ENCODE peak calls at places on chromosomes 6 and 20, in ten cellular contexts. W is ovary; H is CD8-positive, alpha-beta memory T cell; G is iPS DF 6.9; I is tibial artery; F is heart left ventricle; Q is Panc1; P is hepatocyte; C is CD8-positive, alpha-beta T cell; R is right lobe of liver. X is an unnamed sample. For H3K36me3 and H3K27me3, the result is how much of the 10 kb centered on the place peaks cover.

GRCh38 chr20:58622671-58623578 is 28.2 kb upstream of the STX16 start:
- DNase-seq in R (no peak), P (no peak), W (no peak), I (no peak), C (no peak), H (no peak), F (peak), G (no peak), Q (no peak), X (no peak)

GRCh38 chr6:81381382-81381916 is 371.0 kb downstream of the TENT5A start:
- DNase-seq in H (no peak), I (no peak), F (no peak), W (no peak), Q (no peak), G (no peak), P (no peak), C (no peak), R (no peak), X (no peak)

GRCh38 chr20:17473662-17474061 is 57.5 kb downstream of the BFSP1 start:
- DNase-seq in F (no peak), Q (no peak), P (no peak), H (no peak), W (no peak), C (no peak), I (no peak), R (no peak), G (no peak), X (no peak)

GRCh38 chr20:44969320-44969879 is 3.1 kb downstream of the STK4 start:
- DNase-seq in I (no peak), H (no peak), F (no peak), W (no peak), Q (no peak), G (no peak), C (no peak), R (no peak), P (no peak), X (no peak)

GRCh38 chr20:2305946-2306345 is 10.1 kb downstream of the TGM3 start:
- DNase-seq in I (no peak), G (no peak), R (no peak), F (no peak), Q (no peak), H (no peak), W (no peak), P (peak), C (no peak), X (no peak)

GRCh38 chr20:47051936-47052566 is 157.4 kb downstream of the EYA2 start:
- DNase-seq in F (no peak), W (no peak), C (no peak), Q (no peak), H (no peak), G (no peak), P (no peak), I (no peak), R (no peak), X (no peak)

GRCh38 chr20:44428174-44429016 is 47.3 kb upstream of the TTPAL start:
- DNase-seq in I (no peak), Q (no peak), W (no peak), H (no peak), R (no peak), P (no peak), G (no peak), C (no peak), F (no peak), X (no peak)

GRCh38 chr20:44541957-44542356 is 20.1 kb upstream of the SERINC3 start:
- DNase-seq in P (no peak), R (no peak), G (no peak), F (no peak), H (no peak), Q (no peak), W (no peak), I (no peak), C (no peak), X (no peak)

GRCh38 chr20:44632103-44632752 is 19.3 kb downstream of the ADA start:
- DNase-seq in P (no peak), H (no peak), I (no peak), C (no peak), R (no peak), G (no peak), Q (no peak), F (no peak), W (no peak), X (no peak)

GRCh38 chr6:11909696-11910132 is 102.4 kb upstream of the HIVEP1 start:
- DNase-seq in G (no peak), Q (no peak), H (no peak), P (no peak), I (no peak), R (no peak), C (no peak), F (no peak), W (no peak), X (no peak)

DNA sequence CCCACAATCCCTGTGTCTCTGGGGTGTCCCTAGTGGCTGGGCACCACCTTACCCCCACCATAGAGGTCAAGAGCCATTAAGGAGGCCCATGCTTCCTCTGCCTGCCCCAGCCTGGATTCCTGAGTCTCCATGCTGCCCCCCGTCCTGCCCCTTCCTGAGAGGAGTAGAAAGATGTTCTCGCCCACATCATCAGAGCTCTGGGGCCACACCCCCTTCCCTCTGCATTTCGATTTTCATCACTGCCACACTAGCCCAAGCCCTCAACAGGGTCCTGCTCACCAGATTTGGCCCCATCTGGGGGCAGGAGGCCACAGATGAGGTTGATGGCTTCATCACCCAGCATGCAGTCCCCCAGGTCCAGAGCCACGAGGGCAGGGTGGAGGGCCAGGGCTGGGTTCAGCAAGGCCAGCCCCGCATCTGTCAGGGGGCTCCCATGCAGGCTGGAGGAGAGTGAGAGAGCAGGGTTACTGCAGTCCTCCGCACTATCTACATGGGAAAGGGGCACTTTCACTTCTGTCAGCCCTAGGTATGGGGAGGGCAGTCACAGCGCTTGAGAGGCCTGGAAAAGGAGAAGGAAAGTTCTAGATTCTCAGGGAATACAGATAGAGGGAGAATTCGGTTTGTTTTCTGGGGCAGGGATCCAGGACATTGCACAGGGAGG is 1.5 kb downstream of the LRRC73 start:
- DNase-seq in Q (no peak), I (no peak), W (no peak), C (no peak), R (no peak), H (no peak), G (no peak), P (no peak), F (no peak), X (peak)
- H3K36me3 ChIP-seq in Q (under half), I (half or more), W (under half), C (under half), R (under half), H (under half), G (under half), P (under half), F (under half), X (under half)

DNA sequence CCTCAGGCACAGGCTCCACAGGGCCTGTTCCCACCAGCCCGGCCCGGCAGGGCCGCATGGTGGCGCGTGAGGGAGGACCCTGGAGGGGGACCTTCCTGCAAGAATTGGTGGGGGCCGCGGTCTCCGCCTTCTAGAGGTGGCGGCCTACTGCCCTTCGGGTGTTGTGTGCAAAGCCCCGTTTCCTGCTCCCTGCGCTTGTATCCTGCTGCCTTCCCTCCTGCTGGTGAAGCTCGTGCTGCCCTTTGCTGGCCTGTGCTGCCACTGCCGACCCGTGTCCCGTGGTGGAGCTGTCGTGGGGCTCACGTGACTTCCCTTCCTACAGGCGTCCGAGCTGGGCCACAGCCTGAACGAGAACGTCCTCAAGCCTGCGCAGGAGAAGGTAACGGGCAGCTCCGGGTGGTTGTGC is 8.4 kb upstream of the COL20A1 start:
- DNase-seq in F (no peak), G (no peak), Q (no peak), I (no peak), P (no peak), R (no peak), H (no peak), C (no peak), W (no peak), X (no peak)
- H3K4me3 ChIP-seq in F (no peak), G (no peak), Q (no peak), I (no peak), P (no peak), R (no peak), H (no peak), C (no peak), W (no peak), X (no peak)

GRCh38 chr6:108941281-108941680 is 93.1 kb downstream of the ARMC2 start:
- DNase-seq in H (no peak), I (no peak), C (no peak), R (no peak), F (no peak), W (no peak), G (no peak), P (no peak), Q (no peak), X (no peak)
- H3K27me3 ChIP-seq in H (under half), I (under half), C (under half), R (under half), F (under half), W (under half), G (under half), P (under half), Q (under half), X (under half)

DNA sequence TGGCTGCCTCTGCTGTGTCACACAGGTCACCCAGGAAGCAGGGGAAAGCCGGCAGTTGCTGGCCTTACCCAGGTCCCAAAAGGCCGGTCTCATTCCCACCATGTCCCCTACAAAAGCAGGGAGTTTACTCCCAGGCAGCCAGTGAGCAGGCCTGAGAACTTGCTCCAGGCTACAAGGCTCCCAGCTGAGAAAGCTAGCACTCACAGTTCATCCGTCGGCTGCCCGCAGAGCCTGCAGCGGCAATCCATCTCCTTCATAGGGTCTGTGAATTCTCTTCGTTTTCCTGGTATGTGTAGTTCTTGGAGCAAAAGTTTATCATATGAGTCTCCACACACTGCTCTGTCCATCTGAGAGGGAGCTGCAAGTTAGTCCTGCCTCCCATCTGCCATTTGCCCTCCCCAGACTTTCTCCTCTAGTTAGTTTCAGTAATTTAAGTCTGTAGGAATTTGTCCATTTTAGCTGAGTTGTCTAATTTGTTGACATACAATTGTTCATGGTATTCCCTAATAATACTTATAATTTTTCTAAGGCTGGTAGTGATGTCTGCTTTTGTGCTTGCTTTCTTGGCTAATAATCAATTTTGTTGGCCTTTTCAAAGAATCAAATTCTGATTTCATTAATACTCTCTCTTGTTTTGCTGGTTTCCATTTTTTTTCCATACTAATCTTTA is 135.6 kb downstream of the MAP3K4 start:
- DNase-seq in W (no peak), I (no peak), R (no peak), F (no peak), C (no peak), P (no peak), Q (no peak), H (no peak), G (no peak), X (no peak)
- H3K36me3 ChIP-seq in W (under half), I (under half), R (under half), F (under half), C (under half), P (under half), Q (under half), H (under half), G (under half), X (under half)

DNA sequence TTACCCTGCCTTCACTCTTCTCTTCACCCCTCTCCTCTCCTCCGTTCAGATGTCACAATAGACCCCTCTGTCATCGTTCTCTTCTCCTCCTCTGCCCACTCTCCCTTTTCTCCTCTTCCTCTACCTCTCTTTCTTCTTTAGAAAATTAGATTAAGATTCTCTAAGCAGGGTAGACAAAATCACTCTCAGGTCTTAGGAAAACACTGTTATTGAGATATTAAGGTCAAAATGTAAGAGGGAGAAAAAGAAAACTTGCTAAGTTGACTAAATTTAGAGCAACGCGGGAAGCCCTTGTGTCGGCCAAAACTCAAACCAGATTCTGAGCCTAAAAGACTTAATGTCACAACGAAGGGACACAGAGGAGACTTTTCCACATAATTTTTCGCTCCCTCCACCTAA is 22.1 kb upstream of the ZNF184 start:
- DNase-seq in G (no peak), I (no peak), F (no peak), H (no peak), P (no peak), C (no peak), W (no peak), Q (no peak), R (no peak), X (no peak)
- H3K4me3 ChIP-seq in G (peak), I (peak), F (peak), H (peak), P (peak), C (peak), W (peak), Q (peak), R (peak), X (peak)

DNA sequence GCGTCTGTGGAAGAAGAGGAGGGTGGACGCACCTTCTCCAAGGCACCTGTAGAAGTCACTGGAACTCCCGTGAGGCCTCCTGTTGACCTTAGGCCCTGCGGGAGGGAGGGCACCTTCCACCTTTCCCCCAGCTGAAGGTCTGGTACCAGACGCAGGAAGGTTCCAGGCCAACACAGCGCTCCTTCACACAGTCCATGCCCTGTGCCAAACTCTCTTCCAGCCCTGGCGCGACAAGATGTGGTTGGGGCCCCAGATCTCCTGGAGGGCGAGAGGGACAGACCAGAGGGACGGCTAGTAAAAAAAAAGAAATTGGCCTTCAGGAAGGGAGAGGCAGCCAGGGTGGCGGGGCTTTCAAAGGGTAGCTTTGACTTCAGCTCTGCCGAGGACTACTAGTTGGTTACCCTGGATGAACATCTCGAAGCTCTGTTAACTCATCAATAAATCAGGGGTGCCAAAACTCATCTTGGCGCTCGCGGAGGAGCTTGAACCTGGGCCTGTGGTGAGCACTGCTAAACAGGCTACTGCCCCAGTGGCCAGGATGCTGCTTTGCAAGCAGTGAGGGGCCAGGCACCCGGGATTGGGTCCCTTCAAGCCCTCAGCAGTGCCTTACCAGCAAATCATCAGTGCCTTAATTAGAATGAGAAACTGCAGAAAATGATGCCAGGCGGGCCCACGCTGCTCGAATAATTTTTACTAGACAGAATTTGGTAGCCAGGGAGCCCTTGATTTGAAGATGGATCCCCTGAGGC is 14.9 kb downstream of the AARS2 start:
- DNase-seq in F (no peak), W (no peak), P (no peak), Q (no peak), R (no peak), H (no peak), I (no peak), G (no peak), C (no peak), X (peak)
- H3K27me3 ChIP-seq in F (under half), W (under half), P (under half), Q (under half), R (under half), H (under half), I (half or more), G (under half), C (under half), X (under half)

GRCh38 chr6:40410792-40411191 is 176.4 kb downstream of the LRFN2 start:
- DNase-seq in Q (no peak), W (no peak), C (no peak), R (no peak), I (no peak), F (no peak), G (no peak), P (no peak), H (no peak), X (no peak)
- H3K36me3 ChIP-seq in Q (under half), W (under half), C (under half), R (under half), I (under half), F (under half), G (under half), P (under half), H (under half), X (under half)

DNA sequence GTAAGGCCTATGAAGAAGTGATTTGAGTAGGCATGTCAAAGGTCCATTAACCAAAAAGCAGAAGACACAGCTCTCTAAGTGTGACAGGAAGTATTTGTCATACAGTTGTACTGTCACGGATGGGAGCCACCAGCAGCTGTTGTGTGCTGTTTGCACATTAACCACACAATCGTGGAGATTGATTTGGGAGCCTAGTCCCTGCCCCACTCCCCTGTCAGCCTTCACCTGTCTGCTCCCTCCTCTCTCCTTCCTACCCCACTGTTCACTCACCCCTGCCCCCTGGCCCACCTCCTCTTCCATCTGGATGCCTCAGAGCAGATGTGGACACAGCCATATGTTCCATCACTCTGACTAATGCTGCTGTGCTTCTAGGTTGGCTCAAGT is 124.7 kb upstream of the SPACA1 start:
- DNase-seq in Q (no peak), G (no peak), C (no peak), F (no peak), I (no peak), R (no peak), P (no peak), W (no peak), H (no peak), X (no peak)
- H3K4me3 ChIP-seq in Q (no peak), G (no peak), C (no peak), F (no peak), I (no peak), R (no peak), P (no peak), W (no peak), H (no peak), X (no peak)

DNA sequence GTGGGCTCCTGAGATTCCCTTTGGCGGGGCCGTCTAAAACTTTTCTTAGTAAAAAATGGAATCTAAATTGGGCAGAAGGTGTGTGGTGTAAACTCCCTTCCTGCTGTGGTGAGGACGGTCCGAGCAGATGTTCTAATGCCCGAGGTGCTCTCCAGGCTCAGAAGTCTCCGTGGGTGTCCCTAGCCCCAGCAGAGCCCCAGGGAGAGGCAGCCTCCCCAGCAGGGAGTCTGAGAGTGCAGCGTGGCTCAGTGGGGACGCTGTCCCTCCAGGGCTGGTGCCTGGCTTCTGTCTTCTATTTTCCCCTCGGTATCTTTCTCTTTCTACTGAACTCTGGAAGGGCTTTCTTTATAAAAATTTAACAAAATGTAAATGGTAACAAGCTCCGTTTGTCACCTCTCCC is 208.2 kb downstream of the SMOC2 start:
- DNase-seq in C (no peak), W (no peak), R (no peak), Q (no peak), I (no peak), P (no peak), F (no peak), H (no peak), G (no peak), X (peak)
- H3K27me3 ChIP-seq in C (under half), W (under half), R (under half), Q (under half), I (under half), P (under half), F (under half), H (under half), G (under half), X (under half)

GRCh38 chr6:150994026-150994425 is 128.5 kb downstream of the MTHFD1L start:
- DNase-seq in G (no peak), Q (no peak), C (no peak), H (no peak), F (no peak), I (no peak), R (no peak), W (no peak), P (no peak), X (no peak)
- H3K36me3 ChIP-seq in G (under half), Q (under half), C (under half), H (under half), F (under half), I (under half), R (under half), W (under half), P (under half), X (under half)

X was measured in H7.